ENCODE peak calls at places on chromosomes 3 and 15, in four cellular contexts. One of them, this sample, is unnamed.

GRCh38 chr3:181726351-181727121 is 14.8 kb downstream of the SOX2 start:
- DNase-seq in HCT116: no peak
- DNase-seq in natural killer cell: no peak
- DNase-seq in lower lobe of right lung: no peak
- DNase-seq in this sample: no peak

GRCh38 chr3:4011136-4011535 is 211.9 kb downstream of the LRRN1 start:
- DNase-seq in HCT116: no peak
- DNase-seq in natural killer cell: no peak
- DNase-seq in lower lobe of right lung: no peak
- DNase-seq in this sample: no peak

GRCh38 chr3:133535971-133536634 is 37.4 kb upstream of the CDV3 start:
- DNase-seq in HCT116: no peak
- DNase-seq in natural killer cell: no peak
- DNase-seq in lower lobe of right lung: no peak
- DNase-seq in this sample: no peak

GRCh38 chr15:72733941-72734738 is 48.1 kb downstream of the BBS4 start:
- DNase-seq in HCT116: no peak
- DNase-seq in natural killer cell: no peak
- DNase-seq in lower lobe of right lung: no peak
- DNase-seq in this sample: no peak

GRCh38 chr3:46383211-46383945 is 12.6 kb downstream of the CCR5 start:
- DNase-seq in HCT116: no peak
- DNase-seq in natural killer cell: no peak
- DNase-seq in lower lobe of right lung: peak
- DNase-seq in this sample: no peak

GRCh38 chr15:68204776-68205557 is at the start of gene CALML4:
- DNase-seq in HCT116: no peak
- DNase-seq in natural killer cell: no peak
- DNase-seq in lower lobe of right lung: peak
- DNase-seq in this sample: no peak

GRCh38 chr15:41337631-41338522 is 5.2 kb downstream of the NUSAP1 start:
- DNase-seq in HCT116: no peak
- DNase-seq in natural killer cell: no peak
- DNase-seq in lower lobe of right lung: no peak
- DNase-seq in this sample: no peak

GRCh38 chr3:157585386-157585785 is 82.2 kb upstream of the VEPH1 start:
- DNase-seq in HCT116: no peak
- DNase-seq in natural killer cell: no peak
- DNase-seq in lower lobe of right lung: no peak
- DNase-seq in this sample: no peak

GRCh38 chr3:65178703-65179102 is 490.9 kb upstream of the ADAMTS9 start:
- DNase-seq in HCT116: no peak
- DNase-seq in natural killer cell: no peak
- DNase-seq in lower lobe of right lung: no peak
- DNase-seq in this sample: no peak

GRCh38 chr3:108006077-108006675 is 84.7 kb downstream of the CD47 start:
- DNase-seq in HCT116: no peak
- DNase-seq in natural killer cell: no peak
- DNase-seq in lower lobe of right lung: peak
- DNase-seq in this sample: no peak

GRCh38 chr3:28916713-28917499 is 364.0 kb upstream of the RBMS3 start:
- DNase-seq in HCT116: no peak
- DNase-seq in natural killer cell: no peak
- DNase-seq in lower lobe of right lung: peak
- DNase-seq in this sample: no peak
- TF ChIP-seq CTCF in HCT116: no peak
- TF ChIP-seq CTCF in natural killer cell: no peak
- TF ChIP-seq CTCF in lower lobe of right lung: peak
- TF ChIP-seq CTCF in this sample: peak

DNA sequence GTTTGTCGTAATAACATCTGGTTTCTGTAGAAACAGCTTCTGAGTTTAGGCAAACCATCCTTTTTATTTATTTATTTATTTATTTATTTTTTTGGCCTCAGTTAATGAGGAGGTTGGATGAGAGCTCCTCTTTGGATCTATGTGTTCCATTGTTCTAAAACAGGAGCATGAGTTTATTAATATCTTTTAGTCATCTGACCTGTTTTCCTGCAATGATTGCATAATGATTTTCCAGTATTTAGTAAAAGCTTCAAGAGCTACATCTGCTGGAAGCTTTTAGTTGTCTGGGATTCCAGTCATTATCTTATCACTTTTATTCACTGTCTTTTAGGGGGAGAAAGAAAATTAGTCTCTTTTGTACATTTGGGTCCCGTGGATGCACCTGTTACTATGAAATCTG is 1270.1 kb downstream of the ROBO1 start:
- DNase-seq in HCT116: no peak
- DNase-seq in natural killer cell: no peak
- DNase-seq in lower lobe of right lung: no peak
- DNase-seq in this sample: no peak
- TF ChIP-seq CTCF in HCT116: no peak
- TF ChIP-seq CTCF in natural killer cell: no peak
- TF ChIP-seq CTCF in lower lobe of right lung: no peak
- TF ChIP-seq CTCF in this sample: no peak

GRCh38 chr3:127790009-127790533 is 32.2 kb downstream of the MGLL start:
- DNase-seq in HCT116: no peak
- DNase-seq in natural killer cell: no peak
- DNase-seq in lower lobe of right lung: no peak
- DNase-seq in this sample: no peak

GRCh38 chr3:127789051-127789450 is 33.3 kb downstream of the MGLL start:
- DNase-seq in HCT116: no peak
- DNase-seq in natural killer cell: no peak
- DNase-seq in lower lobe of right lung: no peak
- DNase-seq in this sample: no peak

GRCh38 chr3:127790580-127791183 is 31.6 kb downstream of the MGLL start:
- DNase-seq in HCT116: no peak
- DNase-seq in natural killer cell: no peak
- DNase-seq in lower lobe of right lung: no peak
- DNase-seq in this sample: peak

GRCh38 chr3:127792664-127793292 is 29.5 kb downstream of the MGLL start:
- DNase-seq in HCT116: no peak
- DNase-seq in natural killer cell: no peak
- DNase-seq in lower lobe of right lung: no peak
- DNase-seq in this sample: peak

GRCh38 chr3:127791221-127791913 is 30.9 kb downstream of the MGLL start:
- DNase-seq in HCT116: no peak
- DNase-seq in natural killer cell: no peak
- DNase-seq in lower lobe of right lung: no peak
- DNase-seq in this sample: peak
- TF ChIP-seq CTCF in HCT116: peak
- TF ChIP-seq CTCF in natural killer cell: no peak
- TF ChIP-seq CTCF in lower lobe of right lung: peak
- TF ChIP-seq CTCF in this sample: peak

GRCh38 chr3:100932491-100932890 is 60.7 kb downstream of the ABI3BP start:
- DNase-seq in HCT116: no peak
- DNase-seq in natural killer cell: no peak
- DNase-seq in lower lobe of right lung: no peak
- DNase-seq in this sample: no peak
- TF ChIP-seq CTCF in HCT116: no peak
- TF ChIP-seq CTCF in natural killer cell: no peak
- TF ChIP-seq CTCF in lower lobe of right lung: no peak
- TF ChIP-seq CTCF in this sample: no peak

GRCh38 chr3:124768812-124769211 is 38.6 kb downstream of the UMPS start:
- DNase-seq in HCT116: no peak
- DNase-seq in natural killer cell: no peak
- DNase-seq in lower lobe of right lung: no peak
- DNase-seq in this sample: no peak
- TF ChIP-seq CTCF in HCT116: peak
- TF ChIP-seq CTCF in natural killer cell: no peak
- TF ChIP-seq CTCF in lower lobe of right lung: no peak
- TF ChIP-seq CTCF in this sample: no peak

GRCh38 chr3:193778676-193779075 is 185.7 kb downstream of the OPA1 start:
- DNase-seq in HCT116: no peak
- DNase-seq in natural killer cell: no peak
- DNase-seq in lower lobe of right lung: no peak
- DNase-seq in this sample: no peak

GRCh38 chr3:193782280-193782654 is 189.3 kb downstream of the OPA1 start:
- DNase-seq in HCT116: peak
- DNase-seq in natural killer cell: no peak
- DNase-seq in lower lobe of right lung: peak
- DNase-seq in this sample: no peak

GRCh38 chr3:193780810-193781472 is 187.9 kb downstream of the OPA1 start:
- DNase-seq in HCT116: no peak
- DNase-seq in natural killer cell: no peak
- DNase-seq in lower lobe of right lung: peak
- DNase-seq in this sample: no peak

GRCh38 chr3:193780371-193780770 is 187.4 kb downstream of the OPA1 start:
- DNase-seq in HCT116: no peak
- DNase-seq in natural killer cell: no peak
- DNase-seq in lower lobe of right lung: no peak
- DNase-seq in this sample: no peak

GRCh38 chr3:193779933-193780332 is 186.9 kb downstream of the OPA1 start:
- DNase-seq in HCT116: no peak
- DNase-seq in natural killer cell: no peak
- DNase-seq in lower lobe of right lung: no peak
- DNase-seq in this sample: no peak
- TF ChIP-seq CTCF in HCT116: no peak
- TF ChIP-seq CTCF in natural killer cell: no peak
- TF ChIP-seq CTCF in lower lobe of right lung: no peak
- TF ChIP-seq CTCF in this sample: no peak

GRCh38 chr15:37135225-37135624 is 34.9 kb upstream of the MEIS2 start:
- DNase-seq in HCT116: peak
- DNase-seq in natural killer cell: no peak
- DNase-seq in lower lobe of right lung: no peak
- DNase-seq in this sample: no peak

GRCh38 chr15:37134699-37135131 is 34.4 kb upstream of the MEIS2 start:
- DNase-seq in HCT116: peak
- DNase-seq in natural killer cell: no peak
- DNase-seq in lower lobe of right lung: no peak
- DNase-seq in this sample: no peak

GRCh38 chr15:37132826-37133417 is 32.6 kb upstream of the MEIS2 start:
- DNase-seq in HCT116: no peak
- DNase-seq in natural killer cell: no peak
- DNase-seq in lower lobe of right lung: no peak
- DNase-seq in this sample: no peak

GRCh38 chr15:37134244-37134643 is 33.9 kb upstream of the MEIS2 start:
- DNase-seq in HCT116: no peak
- DNase-seq in natural killer cell: no peak
- DNase-seq in lower lobe of right lung: no peak
- DNase-seq in this sample: no peak

DNA sequence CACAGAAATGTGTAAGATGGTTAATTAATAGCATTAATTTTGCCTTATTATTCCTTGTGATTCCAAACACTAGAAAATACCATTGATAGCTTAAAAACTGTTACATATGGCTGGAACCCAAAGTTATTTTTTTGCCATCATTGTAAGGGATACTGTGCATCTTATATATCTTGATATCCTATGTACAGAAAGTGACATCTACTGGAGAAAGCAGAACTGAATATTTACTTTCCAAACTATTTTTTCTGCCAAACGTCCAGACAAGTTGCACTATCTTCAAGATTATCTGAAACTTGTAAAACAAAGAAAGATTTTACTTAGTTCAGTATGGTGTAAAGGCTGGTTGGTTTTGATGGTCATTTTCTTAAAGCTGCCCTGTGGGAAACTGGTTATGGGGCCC is 33.3 kb upstream of the MEIS2 start:
- DNase-seq in HCT116: no peak
- DNase-seq in natural killer cell: no peak
- DNase-seq in lower lobe of right lung: no peak
- DNase-seq in this sample: no peak
- TF ChIP-seq CTCF in HCT116: peak
- TF ChIP-seq CTCF in natural killer cell: no peak
- TF ChIP-seq CTCF in lower lobe of right lung: peak
- TF ChIP-seq CTCF in this sample: no peak

GRCh38 chr3:50218448-50218847 is 13.4 kb downstream of the SLC38A3 start:
- DNase-seq in HCT116: no peak
- DNase-seq in natural killer cell: no peak
- DNase-seq in lower lobe of right lung: no peak
- DNase-seq in this sample: no peak

GRCh38 chr3:50215529-50215928 is 10.5 kb downstream of the SLC38A3 start:
- DNase-seq in HCT116: no peak
- DNase-seq in natural killer cell: no peak
- DNase-seq in lower lobe of right lung: no peak
- DNase-seq in this sample: no peak

GRCh38 chr3:50220109-50220508 is 15.0 kb downstream of the SLC38A3 start:
- DNase-seq in HCT116: no peak
- DNase-seq in natural killer cell: no peak
- DNase-seq in lower lobe of right lung: no peak
- DNase-seq in this sample: no peak

GRCh38 chr3:50219285-50219684 is 14.2 kb downstream of the SLC38A3 start:
- DNase-seq in HCT116: no peak
- DNase-seq in natural killer cell: no peak
- DNase-seq in lower lobe of right lung: no peak
- DNase-seq in this sample: no peak

DNA sequence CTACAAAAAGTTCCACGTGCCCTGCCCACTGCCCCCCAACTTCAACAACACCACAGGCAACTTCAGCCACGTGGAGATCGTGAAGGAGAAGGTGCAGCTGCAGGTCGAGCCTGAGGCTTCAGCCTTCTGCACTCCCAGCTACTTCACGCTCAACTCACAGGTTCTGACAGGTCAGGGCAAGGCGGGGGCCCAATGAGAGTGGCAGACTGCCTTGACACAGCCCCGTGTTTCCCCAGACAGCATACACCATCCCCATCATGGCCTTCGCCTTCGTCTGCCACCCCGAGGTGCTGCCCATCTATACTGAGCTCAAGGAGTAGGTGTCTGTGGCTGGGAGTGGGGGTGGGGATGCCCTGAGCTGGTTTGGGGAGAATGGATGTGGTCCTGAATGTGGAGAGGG is 12.6 kb downstream of the SLC38A3 start:
- DNase-seq in HCT116: no peak
- DNase-seq in natural killer cell: no peak
- DNase-seq in lower lobe of right lung: no peak
- DNase-seq in this sample: no peak
- TF ChIP-seq CTCF in HCT116: no peak
- TF ChIP-seq CTCF in natural killer cell: no peak
- TF ChIP-seq CTCF in lower lobe of right lung: no peak
- TF ChIP-seq CTCF in this sample: no peak

GRCh38 chr3:14764331-14765064 is 54.3 kb upstream of the FGD5 start:
- DNase-seq in HCT116: no peak
- DNase-seq in natural killer cell: no peak
- DNase-seq in lower lobe of right lung: no peak
- DNase-seq in this sample: no peak
- TF ChIP-seq CTCF in HCT116: no peak
- TF ChIP-seq CTCF in natural killer cell: no peak
- TF ChIP-seq CTCF in lower lobe of right lung: no peak
- TF ChIP-seq CTCF in this sample: no peak

GRCh38 chr3:151210676-151211381 is 7.8 kb upstream of the GPR171 start:
- DNase-seq in HCT116: no peak
- DNase-seq in natural killer cell: no peak
- DNase-seq in lower lobe of right lung: no peak
- DNase-seq in this sample: no peak
- TF ChIP-seq CTCF in HCT116: peak
- TF ChIP-seq CTCF in natural killer cell: no peak
- TF ChIP-seq CTCF in lower lobe of right lung: no peak
- TF ChIP-seq CTCF in this sample: peak